ENCODE peak calls at places on chromosome 10, in nine cellular contexts. One of them, this sample, is unnamed.

GRCh38 chr10:20955355-20955893 is 58.3 kb upstream of the NEBL start:
- DNase-seq in A549: no peak
- DNase-seq in sigmoid colon: no peak
- DNase-seq in transverse colon: no peak
- DNase-seq in ovary: no peak
- DNase-seq in uterus: no peak
- DNase-seq in HCT116: no peak
- DNase-seq in IMR-90: no peak
- DNase-seq in adrenal gland: no peak
- DNase-seq in this sample: no peak

GRCh38 chr10:122795924-122796323 is 49.7 kb downstream of the CUZD1 start:
- DNase-seq in A549: no peak
- DNase-seq in sigmoid colon: no peak
- DNase-seq in transverse colon: no peak
- DNase-seq in ovary: no peak
- DNase-seq in uterus: no peak
- DNase-seq in HCT116: no peak
- DNase-seq in IMR-90: no peak
- DNase-seq in adrenal gland: no peak
- DNase-seq in this sample: no peak

GRCh38 chr10:108673756-108674155 is 1249.6 kb downstream of the XPNPEP1 start:
- DNase-seq in A549: no peak
- DNase-seq in sigmoid colon: no peak
- DNase-seq in transverse colon: no peak
- DNase-seq in ovary: no peak
- DNase-seq in uterus: no peak
- DNase-seq in HCT116: no peak
- DNase-seq in IMR-90: no peak
- DNase-seq in adrenal gland: no peak
- DNase-seq in this sample: no peak

GRCh38 chr10:97234403-97234802 is 48.6 kb upstream of the SLIT1 start:
- DNase-seq in A549: peak; percentile 13
- DNase-seq in sigmoid colon: no peak
- DNase-seq in transverse colon: no peak
- DNase-seq in ovary: no peak
- DNase-seq in uterus: no peak
- DNase-seq in HCT116: peak; percentile 12
- DNase-seq in IMR-90: peak; percentile 64
- DNase-seq in adrenal gland: no peak
- DNase-seq in this sample: no peak

GRCh38 chr10:125377368-125377767 is 217.0 kb upstream of the CTBP2 start:
- DNase-seq in A549: no peak
- DNase-seq in sigmoid colon: no peak
- DNase-seq in transverse colon: no peak
- DNase-seq in ovary: no peak
- DNase-seq in uterus: no peak
- DNase-seq in HCT116: no peak
- DNase-seq in IMR-90: no peak
- DNase-seq in adrenal gland: no peak
- DNase-seq in this sample: no peak

GRCh38 chr10:112637901-112638300 is 190.9 kb downstream of the VTI1A start:
- DNase-seq in A549: no peak
- DNase-seq in sigmoid colon: no peak
- DNase-seq in transverse colon: no peak
- DNase-seq in ovary: no peak
- DNase-seq in uterus: no peak
- DNase-seq in HCT116: no peak
- DNase-seq in IMR-90: no peak
- DNase-seq in adrenal gland: no peak
- DNase-seq in this sample: no peak

GRCh38 chr10:4656576-4657194 is 169.3 kb upstream of the AKR1E2 start:
- DNase-seq in A549: peak; percentile 34
- DNase-seq in sigmoid colon: peak; percentile 82
- DNase-seq in transverse colon: peak; percentile 72
- DNase-seq in ovary: peak; percentile 39
- DNase-seq in uterus: peak; percentile 53
- DNase-seq in HCT116: peak; percentile 58
- DNase-seq in IMR-90: peak; percentile 67
- DNase-seq in adrenal gland: peak; percentile 46
- DNase-seq in this sample: peak; percentile 55

GRCh38 chr10:67602268-67602950 is 93.6 kb downstream of the CTNNA3 start:
- DNase-seq in A549: no peak
- DNase-seq in sigmoid colon: no peak
- DNase-seq in transverse colon: no peak
- DNase-seq in ovary: no peak
- DNase-seq in uterus: no peak
- DNase-seq in HCT116: peak; percentile 32
- DNase-seq in IMR-90: peak; percentile 96
- DNase-seq in adrenal gland: no peak
- DNase-seq in this sample: no peak

GRCh38 chr10:122132331-122132755 is 138.8 kb upstream of the BTBD16 start:
- DNase-seq in A549: no peak
- DNase-seq in sigmoid colon: no peak
- DNase-seq in transverse colon: no peak
- DNase-seq in ovary: no peak
- DNase-seq in uterus: no peak
- DNase-seq in HCT116: no peak
- DNase-seq in IMR-90: no peak
- DNase-seq in adrenal gland: no peak
- DNase-seq in this sample: no peak

GRCh38 chr10:13847201-13847631 is 260.5 kb downstream of the PRPF18 start:
- DNase-seq in A549: no peak
- DNase-seq in sigmoid colon: no peak
- DNase-seq in transverse colon: no peak
- DNase-seq in ovary: no peak
- DNase-seq in uterus: no peak
- DNase-seq in HCT116: no peak
- DNase-seq in IMR-90: no peak
- DNase-seq in adrenal gland: no peak
- DNase-seq in this sample: no peak

GRCh38 chr10:72285972-72286521 is 12.3 kb downstream of the DDIT4 start:
- DNase-seq in A549: no peak
- DNase-seq in sigmoid colon: no peak
- DNase-seq in transverse colon: no peak
- DNase-seq in ovary: no peak
- DNase-seq in uterus: no peak
- DNase-seq in HCT116: no peak
- DNase-seq in IMR-90: no peak
- DNase-seq in adrenal gland: no peak
- DNase-seq in this sample: no peak

GRCh38 chr10:70379581-70380176 is 2.7 kb downstream of the LRRC20 start:
- DNase-seq in A549: no peak
- DNase-seq in sigmoid colon: no peak
- DNase-seq in transverse colon: no peak
- DNase-seq in ovary: no peak
- DNase-seq in uterus: no peak
- DNase-seq in HCT116: no peak
- DNase-seq in IMR-90: no peak
- DNase-seq in adrenal gland: no peak
- DNase-seq in this sample: peak; percentile 41

GRCh38 chr10:75468612-75469011 is 37.2 kb downstream of the LRMDA start:
- DNase-seq in A549: no peak
- DNase-seq in sigmoid colon: peak; percentile 72
- DNase-seq in transverse colon: no peak
- DNase-seq in ovary: no peak
- DNase-seq in uterus: peak; percentile 55
- DNase-seq in HCT116: no peak
- DNase-seq in IMR-90: no peak
- DNase-seq in adrenal gland: peak; percentile 57
- DNase-seq in this sample: no peak

GRCh38 chr10:29302499-29302898 is 13.6 kb downstream of the LYZL1 start:
- DNase-seq in A549: no peak
- DNase-seq in sigmoid colon: no peak
- DNase-seq in transverse colon: no peak
- DNase-seq in ovary: no peak
- DNase-seq in uterus: no peak
- DNase-seq in HCT116: no peak
- DNase-seq in IMR-90: no peak
- DNase-seq in adrenal gland: no peak
- DNase-seq in this sample: no peak

GRCh38 chr10:77834943-77835668 is 91.4 kb downstream of the DLG5 start:
- DNase-seq in A549: no peak
- DNase-seq in sigmoid colon: no peak
- DNase-seq in transverse colon: no peak
- DNase-seq in ovary: no peak
- DNase-seq in uterus: no peak
- DNase-seq in HCT116: no peak
- DNase-seq in IMR-90: no peak
- DNase-seq in adrenal gland: no peak
- DNase-seq in this sample: no peak

GRCh38 chr10:112071596-112072133 is 111.9 kb downstream of the GPAM start:
- DNase-seq in A549: no peak
- DNase-seq in sigmoid colon: no peak
- DNase-seq in transverse colon: no peak
- DNase-seq in ovary: no peak
- DNase-seq in uterus: no peak
- DNase-seq in HCT116: no peak
- DNase-seq in IMR-90: no peak
- DNase-seq in adrenal gland: no peak
- DNase-seq in this sample: no peak

GRCh38 chr10:103125323-103126267 is 67.5 kb downstream of the NT5C2 start:
- DNase-seq in A549: no peak
- DNase-seq in sigmoid colon: no peak
- DNase-seq in transverse colon: no peak
- DNase-seq in ovary: no peak
- DNase-seq in uterus: no peak
- DNase-seq in HCT116: no peak
- DNase-seq in IMR-90: peak; percentile 19
- DNase-seq in adrenal gland: no peak
- DNase-seq in this sample: no peak

GRCh38 chr10:6201511-6201975 is 1.2 kb upstream of the PFKFB3 start:
- DNase-seq in A549: peak; percentile 69
- DNase-seq in sigmoid colon: peak; percentile 89
- DNase-seq in transverse colon: peak; percentile 80
- DNase-seq in ovary: peak; percentile 65
- DNase-seq in uterus: peak; percentile 57
- DNase-seq in HCT116: no peak
- DNase-seq in IMR-90: peak; percentile 70
- DNase-seq in adrenal gland: peak; percentile 79
- DNase-seq in this sample: peak; percentile 84

GRCh38 chr10:7986851-7987250 is 67.6 kb upstream of the GATA3 start:
- DNase-seq in A549: no peak
- DNase-seq in sigmoid colon: no peak
- DNase-seq in transverse colon: no peak
- DNase-seq in ovary: no peak
- DNase-seq in uterus: no peak
- DNase-seq in HCT116: no peak
- DNase-seq in IMR-90: peak; percentile 58
- DNase-seq in adrenal gland: no peak
- DNase-seq in this sample: no peak

GRCh38 chr10:114306116-114306973 is 67.3 kb downstream of the VWA2 start:
- DNase-seq in A549: peak; percentile 88
- DNase-seq in sigmoid colon: peak; percentile 45
- DNase-seq in transverse colon: no peak
- DNase-seq in ovary: no peak
- DNase-seq in uterus: no peak
- DNase-seq in HCT116: no peak
- DNase-seq in IMR-90: peak; percentile 94
- DNase-seq in adrenal gland: no peak
- DNase-seq in this sample: no peak

GRCh38 chr10:17655567-17656146 is 11.7 kb downstream of the STAM start:
- DNase-seq in A549: no peak
- DNase-seq in sigmoid colon: no peak
- DNase-seq in transverse colon: no peak
- DNase-seq in ovary: no peak
- DNase-seq in uterus: no peak
- DNase-seq in HCT116: no peak
- DNase-seq in IMR-90: no peak
- DNase-seq in adrenal gland: peak; percentile 39
- DNase-seq in this sample: no peak

GRCh38 chr10:48519731-48520506 is 85.0 kb downstream of the ARHGAP22 start:
- DNase-seq in A549: no peak
- DNase-seq in sigmoid colon: peak; percentile 50
- DNase-seq in transverse colon: no peak
- DNase-seq in ovary: no peak
- DNase-seq in uterus: no peak
- DNase-seq in HCT116: no peak
- DNase-seq in IMR-90: no peak
- DNase-seq in adrenal gland: no peak
- DNase-seq in this sample: no peak
- H3K4me3 ChIP-seq in A549: no peak overlapping the region
- H3K4me3 ChIP-seq in sigmoid colon: no peak overlapping the region
- H3K4me3 ChIP-seq in transverse colon: no peak overlapping the region
- H3K4me3 ChIP-seq in ovary: no peak overlapping the region
- H3K4me3 ChIP-seq in uterus: no peak overlapping the region
- H3K4me3 ChIP-seq in HCT116: no peak overlapping the region
- H3K4me3 ChIP-seq in IMR-90: no peak overlapping the region
- H3K4me3 ChIP-seq in adrenal gland: no peak overlapping the region
- H3K4me3 ChIP-seq in this sample: no peak overlapping the region

GRCh38 chr10:104622175-104622574 is 18.9 kb upstream of the SORCS3 start:
- DNase-seq in A549: no peak
- DNase-seq in sigmoid colon: no peak
- DNase-seq in transverse colon: no peak
- DNase-seq in ovary: no peak
- DNase-seq in uterus: no peak
- DNase-seq in HCT116: no peak
- DNase-seq in IMR-90: no peak
- DNase-seq in adrenal gland: no peak
- DNase-seq in this sample: no peak
- TF ChIP-seq POLR2A in A549: no peak
- TF ChIP-seq POLR2A in sigmoid colon: no peak
- TF ChIP-seq POLR2A in transverse colon: no peak
- TF ChIP-seq POLR2A in ovary: no peak
- TF ChIP-seq POLR2A in uterus: no peak
- TF ChIP-seq POLR2A in HCT116: no peak
- TF ChIP-seq POLR2A in IMR-90: no peak
- TF ChIP-seq POLR2A in adrenal gland: no peak
- TF ChIP-seq POLR2A in this sample: no peak

DNA sequence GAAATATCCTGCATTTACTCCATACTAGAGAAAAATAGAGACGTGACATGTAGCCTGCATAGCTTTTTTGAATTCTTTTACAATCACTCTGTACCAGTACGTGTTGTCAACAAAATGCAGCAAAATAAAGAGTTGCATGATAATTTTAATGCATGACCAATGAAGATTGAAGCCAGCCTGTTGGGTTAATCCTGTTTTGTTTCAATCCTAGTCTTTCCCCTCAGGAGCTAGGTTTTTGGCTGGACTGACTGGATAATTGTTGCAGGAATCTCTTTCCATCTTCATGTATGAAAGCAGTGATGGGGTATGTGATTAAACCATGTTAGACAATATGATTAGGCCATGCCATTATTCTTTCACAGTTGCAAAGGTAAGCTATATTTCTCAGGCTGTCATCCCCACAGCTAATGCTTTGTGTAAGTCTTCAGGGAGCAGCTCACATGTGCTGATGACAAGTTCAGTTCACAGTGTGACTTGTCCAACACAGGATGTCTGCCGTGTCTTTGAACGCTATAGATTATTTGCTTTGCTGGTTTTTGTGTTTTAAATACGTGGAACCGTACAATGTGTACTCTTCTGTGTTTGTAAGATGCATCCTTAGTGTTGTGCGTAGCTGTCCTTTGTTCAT is 24.4 kb downstream of the PAPSS2 start:
- DNase-seq in A549: no peak
- DNase-seq in sigmoid colon: no peak
- DNase-seq in transverse colon: no peak
- DNase-seq in ovary: no peak
- DNase-seq in uterus: no peak
- DNase-seq in HCT116: no peak
- DNase-seq in IMR-90: no peak
- DNase-seq in adrenal gland: no peak
- DNase-seq in this sample: peak; percentile 23
- H3K4me3 ChIP-seq in A549: no peak overlapping the region
- H3K4me3 ChIP-seq in sigmoid colon: no peak overlapping the region
- H3K4me3 ChIP-seq in transverse colon: no peak overlapping the region
- H3K4me3 ChIP-seq in ovary: no peak overlapping the region
- H3K4me3 ChIP-seq in uterus: no peak overlapping the region
- H3K4me3 ChIP-seq in HCT116: no peak overlapping the region
- H3K4me3 ChIP-seq in IMR-90: no peak overlapping the region
- H3K4me3 ChIP-seq in adrenal gland: no peak overlapping the region
- H3K4me3 ChIP-seq in this sample: no peak overlapping the region

GRCh38 chr10:3104251-3104918 is 37.0 kb downstream of the PFKP start:
- DNase-seq in A549: no peak
- DNase-seq in sigmoid colon: no peak
- DNase-seq in transverse colon: no peak
- DNase-seq in ovary: no peak
- DNase-seq in uterus: no peak
- DNase-seq in HCT116: no peak
- DNase-seq in IMR-90: no peak
- DNase-seq in adrenal gland: no peak
- DNase-seq in this sample: no peak
- TF ChIP-seq POLR2A in A549: no peak
- TF ChIP-seq POLR2A in sigmoid colon: no peak
- TF ChIP-seq POLR2A in transverse colon: no peak
- TF ChIP-seq POLR2A in ovary: no peak
- TF ChIP-seq POLR2A in uterus: no peak
- TF ChIP-seq POLR2A in HCT116: no peak
- TF ChIP-seq POLR2A in IMR-90: no peak
- TF ChIP-seq POLR2A in adrenal gland: no peak
- TF ChIP-seq POLR2A in this sample: no peak

This sample was measured in body of pancreas.